ENCODE peak calls at places on chromosome 7, in six cellular contexts. One of them, this sample, is unnamed.

GRCh38 chr7:19307554-19307953 is 162.3 kb upstream of the FERD3L start:
- DNase-seq in upper lobe of left lung: no peak
- DNase-seq in right lobe of liver: no peak
- DNase-seq in spleen: no peak
- DNase-seq in sigmoid colon: no peak
- DNase-seq in IMR-90: no peak
- DNase-seq in this sample: no peak

GRCh38 chr7:14446829-14447228 is 455.7 kb downstream of the DGKB start:
- DNase-seq in upper lobe of left lung: no peak
- DNase-seq in right lobe of liver: no peak
- DNase-seq in spleen: no peak
- DNase-seq in sigmoid colon: no peak
- DNase-seq in IMR-90: no peak
- DNase-seq in this sample: no peak

GRCh38 chr7:129160161-129160911 is 15.8 kb downstream of the TSPAN33 start:
- DNase-seq in upper lobe of left lung: no peak
- DNase-seq in right lobe of liver: no peak
- DNase-seq in spleen: no peak
- DNase-seq in sigmoid colon: no peak
- DNase-seq in IMR-90: no peak
- DNase-seq in this sample: no peak

GRCh38 chr7:128105228-128106022 is 74.2 kb upstream of the LRRC4 start:
- DNase-seq in upper lobe of left lung: no peak
- DNase-seq in right lobe of liver: no peak
- DNase-seq in spleen: peak; percentile 75
- DNase-seq in sigmoid colon: peak; percentile 66
- DNase-seq in IMR-90: no peak
- DNase-seq in this sample: no peak

GRCh38 chr7:138239244-138239643 is 163.0 kb downstream of the AKR1D1 start:
- DNase-seq in upper lobe of left lung: no peak
- DNase-seq in right lobe of liver: no peak
- DNase-seq in spleen: no peak
- DNase-seq in sigmoid colon: no peak
- DNase-seq in IMR-90: no peak
- DNase-seq in this sample: no peak

GRCh38 chr7:27917774-27918314 is 177.9 kb downstream of the TAX1BP1 start:
- DNase-seq in upper lobe of left lung: no peak
- DNase-seq in right lobe of liver: no peak
- DNase-seq in spleen: no peak
- DNase-seq in sigmoid colon: no peak
- DNase-seq in IMR-90: peak; percentile 83
- DNase-seq in this sample: no peak

GRCh38 chr7:87107949-87108757 is 44.1 kb upstream of the DMTF1 start:
- DNase-seq in upper lobe of left lung: no peak
- DNase-seq in right lobe of liver: no peak
- DNase-seq in spleen: no peak
- DNase-seq in sigmoid colon: no peak
- DNase-seq in IMR-90: no peak
- DNase-seq in this sample: no peak

GRCh38 chr7:139995034-139995915 is 67.5 kb downstream of the PARP12 start:
- DNase-seq in upper lobe of left lung: no peak
- DNase-seq in right lobe of liver: peak; percentile 59
- DNase-seq in spleen: peak; percentile 50
- DNase-seq in sigmoid colon: no peak
- DNase-seq in IMR-90: peak; percentile 87
- DNase-seq in this sample: no peak

GRCh38 chr7:38492010-38492409 is 139.2 kb downstream of the AMPH start:
- DNase-seq in upper lobe of left lung: no peak
- DNase-seq in right lobe of liver: no peak
- DNase-seq in spleen: no peak
- DNase-seq in sigmoid colon: no peak
- DNase-seq in IMR-90: no peak
- DNase-seq in this sample: no peak

GRCh38 chr7:128745706-128746105 is 6.5 kb downstream of the CALU start:
- DNase-seq in upper lobe of left lung: no peak
- DNase-seq in right lobe of liver: no peak
- DNase-seq in spleen: no peak
- DNase-seq in sigmoid colon: no peak
- DNase-seq in IMR-90: no peak
- DNase-seq in this sample: no peak

GRCh38 chr7:51315393-51316261 is 982 bp downstream of the COBL start:
- DNase-seq in upper lobe of left lung: peak; percentile 90
- DNase-seq in right lobe of liver: peak; percentile 77
- DNase-seq in spleen: no peak
- DNase-seq in sigmoid colon: peak; percentile 69
- DNase-seq in IMR-90: no peak
- DNase-seq in this sample: peak; percentile 57
- TF ChIP-seq POLR2A in upper lobe of left lung: peak; percentile 32
- TF ChIP-seq POLR2A in right lobe of liver: peak; percentile 78
- TF ChIP-seq POLR2A in spleen: no peak
- TF ChIP-seq POLR2A in sigmoid colon: no peak
- TF ChIP-seq POLR2A in IMR-90: no peak
- TF ChIP-seq POLR2A in this sample: no peak

DNA sequence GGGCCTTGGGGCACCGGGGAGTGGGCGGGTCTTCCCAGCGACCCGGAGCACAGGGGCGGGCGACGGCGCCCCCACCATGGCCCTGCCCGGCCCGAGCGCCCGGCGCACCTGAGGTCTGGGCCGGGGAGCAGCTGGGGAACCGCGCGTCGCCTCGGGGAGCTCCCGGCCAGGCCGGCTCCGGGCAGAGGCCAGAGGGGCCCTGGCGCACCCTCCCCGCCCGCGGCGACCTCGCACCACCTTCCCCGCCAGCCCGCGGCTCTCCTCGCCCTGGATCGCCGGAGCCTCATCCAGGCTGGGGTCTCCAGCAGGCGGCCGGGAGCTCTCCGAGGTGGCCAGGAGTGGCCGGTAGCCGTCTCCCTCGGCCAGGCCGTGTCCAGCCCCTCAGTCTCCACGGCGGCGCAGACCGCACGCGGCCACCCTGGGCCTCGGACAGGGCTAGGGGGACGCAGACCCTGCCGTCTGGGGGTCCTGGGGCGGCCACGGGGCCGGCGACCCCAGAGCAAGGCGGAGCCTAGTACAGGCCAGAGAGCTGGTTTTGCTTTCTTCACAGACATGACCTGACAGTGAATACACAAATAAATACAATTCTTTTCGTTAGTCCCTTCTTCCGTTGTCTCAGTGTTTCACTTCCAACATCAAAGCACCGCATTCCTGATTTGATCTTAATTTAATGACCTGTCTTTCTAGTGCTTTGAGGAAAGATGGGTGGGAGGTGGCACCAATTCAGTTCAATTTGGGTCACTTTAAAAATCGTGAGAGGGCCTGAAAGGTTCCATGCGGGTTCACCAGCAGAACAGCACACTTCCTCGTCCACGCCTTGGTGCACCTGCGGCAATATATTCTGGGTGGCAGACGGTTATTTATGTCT is 357.0 kb downstream of the DNAJB6 start:
- DNase-seq in upper lobe of left lung: no peak
- DNase-seq in right lobe of liver: no peak
- DNase-seq in spleen: peak; percentile 65
- DNase-seq in sigmoid colon: no peak
- DNase-seq in IMR-90: no peak
- DNase-seq in this sample: no peak
- H3K27me3 ChIP-seq in upper lobe of left lung: peaks cover 47% of the 10 kb centered on the region
- H3K27me3 ChIP-seq in right lobe of liver: peaks cover 7% of the 10 kb centered on the region
- H3K27me3 ChIP-seq in spleen: peaks cover 60% of the 10 kb centered on the region
- H3K27me3 ChIP-seq in sigmoid colon: peaks cover 52% of the 10 kb centered on the region
- H3K27me3 ChIP-seq in IMR-90: peaks cover 11% of the 10 kb centered on the region
- H3K27me3 ChIP-seq in this sample: peaks cover 52% of the 10 kb centered on the region

GRCh38 chr7:158725506-158725800 is 20.8 kb upstream of the NCAPG2 start:
- DNase-seq in upper lobe of left lung: no peak
- DNase-seq in right lobe of liver: no peak
- DNase-seq in spleen: no peak
- DNase-seq in sigmoid colon: no peak
- DNase-seq in IMR-90: no peak
- DNase-seq in this sample: no peak

GRCh38 chr7:158724658-158725505 is 20.3 kb upstream of the NCAPG2 start:
- DNase-seq in upper lobe of left lung: no peak
- DNase-seq in right lobe of liver: no peak
- DNase-seq in spleen: no peak
- DNase-seq in sigmoid colon: no peak
- DNase-seq in IMR-90: no peak
- DNase-seq in this sample: no peak

GRCh38 chr7:158727690-158728089 is 23.1 kb upstream of the NCAPG2 start:
- DNase-seq in upper lobe of left lung: no peak
- DNase-seq in right lobe of liver: no peak
- DNase-seq in spleen: no peak
- DNase-seq in sigmoid colon: no peak
- DNase-seq in IMR-90: no peak
- DNase-seq in this sample: no peak

GRCh38 chr7:158723714-158724385 is 19.2 kb upstream of the NCAPG2 start:
- DNase-seq in upper lobe of left lung: no peak
- DNase-seq in right lobe of liver: no peak
- DNase-seq in spleen: no peak
- DNase-seq in sigmoid colon: no peak
- DNase-seq in IMR-90: no peak
- DNase-seq in this sample: no peak

GRCh38 chr7:158726277-158726807 is 21.7 kb upstream of the NCAPG2 start:
- DNase-seq in upper lobe of left lung: no peak
- DNase-seq in right lobe of liver: no peak
- DNase-seq in spleen: no peak
- DNase-seq in sigmoid colon: no peak
- DNase-seq in IMR-90: no peak
- DNase-seq in this sample: no peak
- TF ChIP-seq POLR2A in upper lobe of left lung: no peak
- TF ChIP-seq POLR2A in right lobe of liver: no peak
- TF ChIP-seq POLR2A in spleen: no peak
- TF ChIP-seq POLR2A in sigmoid colon: no peak
- TF ChIP-seq POLR2A in IMR-90: no peak
- TF ChIP-seq POLR2A in this sample: no peak

DNA sequence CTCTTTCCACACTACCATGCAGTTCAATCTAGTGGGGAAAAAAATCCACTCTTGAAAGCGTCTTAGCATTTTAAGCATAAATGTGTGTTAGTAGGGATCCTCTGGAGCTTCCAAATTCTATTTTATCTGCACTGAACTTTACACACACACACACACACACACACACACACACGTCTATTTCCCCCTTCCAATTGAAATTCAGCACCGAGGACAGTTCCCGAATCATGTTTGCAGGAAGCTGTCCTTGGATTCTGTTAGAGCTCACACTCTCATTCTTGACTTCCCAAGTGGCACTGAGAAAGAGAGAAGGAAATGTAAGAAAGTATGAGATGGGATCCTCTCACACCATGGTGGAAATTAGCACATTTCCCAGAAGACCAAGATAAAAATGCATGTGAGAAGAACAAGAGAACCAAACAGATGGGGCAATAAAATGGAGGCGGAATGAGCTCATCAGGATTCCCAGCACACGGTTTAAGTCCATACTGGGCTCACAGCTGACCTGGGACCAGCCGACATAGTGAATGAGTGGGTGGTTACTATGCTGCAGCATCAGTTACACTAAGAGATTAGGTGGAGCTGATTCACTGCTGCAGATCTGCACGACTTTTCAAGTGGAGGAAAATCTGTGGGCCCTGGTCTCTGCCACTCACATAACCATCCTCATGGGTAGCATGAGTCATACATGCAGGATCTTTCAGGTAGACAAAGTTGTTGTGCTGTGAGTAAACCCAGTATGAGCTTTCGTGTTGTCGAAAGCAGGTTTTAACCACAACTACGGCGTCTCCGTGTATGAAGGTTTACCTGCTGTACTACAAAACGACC is 3.3 kb upstream of the NPTX2 start:
- DNase-seq in upper lobe of left lung: no peak
- DNase-seq in right lobe of liver: no peak
- DNase-seq in spleen: no peak
- DNase-seq in sigmoid colon: no peak
- DNase-seq in IMR-90: peak; percentile 10
- DNase-seq in this sample: no peak
- H3K27me3 ChIP-seq in upper lobe of left lung: peaks cover 19% of the 10 kb centered on the region
- H3K27me3 ChIP-seq in right lobe of liver: peaks cover 19% of the 10 kb centered on the region
- H3K27me3 ChIP-seq in spleen: peaks cover 37% of the 10 kb centered on the region
- H3K27me3 ChIP-seq in sigmoid colon: peaks cover 23% of the 10 kb centered on the region
- H3K27me3 ChIP-seq in IMR-90: peaks cover 2% of the 10 kb centered on the region
- H3K27me3 ChIP-seq in this sample: peaks cover 46% of the 10 kb centered on the region

DNA sequence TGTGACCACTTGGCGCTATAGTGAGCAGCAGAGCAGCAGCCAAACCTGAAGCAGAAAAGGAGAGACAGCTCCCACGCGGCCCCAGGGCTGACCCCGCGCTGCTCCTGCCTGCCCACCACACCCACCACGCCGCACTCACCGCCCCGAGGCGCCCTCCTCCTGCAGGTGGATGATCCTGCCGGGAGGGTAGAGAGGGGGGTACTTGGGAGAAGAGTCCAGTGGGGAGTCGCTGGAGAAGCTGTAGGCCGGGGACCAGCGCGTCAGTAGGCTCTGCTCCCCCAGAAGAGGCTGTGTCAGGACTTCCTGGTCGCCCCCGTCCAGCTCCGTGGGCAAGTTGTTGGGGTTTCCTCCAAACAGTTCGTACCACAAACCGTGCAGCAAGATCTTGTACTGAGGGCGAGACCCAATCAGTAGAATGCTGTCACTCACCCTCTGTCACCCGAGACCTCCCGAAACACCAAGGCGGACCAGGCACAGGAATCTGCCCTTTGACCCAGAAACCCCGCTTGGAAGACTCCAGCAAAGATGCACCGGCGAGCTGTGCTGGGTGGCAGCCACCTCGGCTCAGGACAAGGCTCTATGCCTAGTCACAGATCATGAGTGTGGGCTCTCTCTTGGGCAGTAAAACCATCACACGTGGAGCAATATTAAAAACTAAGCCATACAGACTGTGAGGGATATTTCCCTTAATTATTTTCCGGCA is 37.6 kb downstream of the DAGLB start:
- DNase-seq in upper lobe of left lung: peak; percentile 77
- DNase-seq in right lobe of liver: no peak
- DNase-seq in spleen: peak; percentile 70
- DNase-seq in sigmoid colon: no peak
- DNase-seq in IMR-90: no peak
- DNase-seq in this sample: no peak
- TF ChIP-seq POLR2A in upper lobe of left lung: no peak
- TF ChIP-seq POLR2A in right lobe of liver: no peak
- TF ChIP-seq POLR2A in spleen: no peak
- TF ChIP-seq POLR2A in sigmoid colon: no peak
- TF ChIP-seq POLR2A in IMR-90: no peak
- TF ChIP-seq POLR2A in this sample: no peak

GRCh38 chr7:106572394-106573124 is 88.4 kb downstream of the CCDC71L start:
- DNase-seq in upper lobe of left lung: no peak
- DNase-seq in right lobe of liver: no peak
- DNase-seq in spleen: no peak
- DNase-seq in sigmoid colon: no peak
- DNase-seq in IMR-90: no peak
- DNase-seq in this sample: no peak
- H3K27me3 ChIP-seq in upper lobe of left lung: no peaks in the 10 kb centered on the region
- H3K27me3 ChIP-seq in right lobe of liver: no peaks in the 10 kb centered on the region
- H3K27me3 ChIP-seq in spleen: no peaks in the 10 kb centered on the region
- H3K27me3 ChIP-seq in sigmoid colon: no peaks in the 10 kb centered on the region
- H3K27me3 ChIP-seq in IMR-90: no peaks in the 10 kb centered on the region
- H3K27me3 ChIP-seq in this sample: no peaks in the 10 kb centered on the region

GRCh38 chr7:39732837-39733804 is 109.7 kb downstream of the RALA start:
- DNase-seq in upper lobe of left lung: peak; percentile 93
- DNase-seq in right lobe of liver: peak; percentile 95
- DNase-seq in spleen: peak; percentile 97
- DNase-seq in sigmoid colon: peak; percentile 97
- DNase-seq in IMR-90: peak; percentile 98
- DNase-seq in this sample: peak; percentile 76
- TF ChIP-seq POLR2A in upper lobe of left lung: peak; percentile 56
- TF ChIP-seq POLR2A in right lobe of liver: peak; percentile 22
- TF ChIP-seq POLR2A in spleen: no peak
- TF ChIP-seq POLR2A in sigmoid colon: no peak
- TF ChIP-seq POLR2A in IMR-90: peak; percentile 85
- TF ChIP-seq POLR2A in this sample: no peak